ENCODE peak calls at places on chromosomes 3 and 15, in five cellular contexts. E is breast epithelium, H is K562, Z is upper lobe of left lung, G is stomach. L is an unnamed sample. For H3K4me1, the result is how much of the 10 kb centered on the place peaks cover.

GRCh38 chr3:127629462-127630403 is 748 bp downstream of the PODXL2 start:
- DNase-seq in E (no peak), H (peak), Z (peak), G (no peak), L (peak)

GRCh38 chr3:1191061-1191460 is 98.2 kb downstream of the CNTN6 start:
- DNase-seq in E (no peak), H (no peak), Z (no peak), G (no peak), L (no peak)

GRCh38 chr3:128178782-128179473 is 25.6 kb downstream of the EEFSEC start:
- DNase-seq in E (no peak), H (no peak), Z (no peak), G (no peak), L (no peak)

GRCh38 chr15:31302778-31303433 is 23.7 kb upstream of the KLF13 start:
- DNase-seq in E (peak), H (no peak), Z (no peak), G (no peak), L (no peak)

GRCh38 chr15:38672814-38673292 is 108.2 kb upstream of the RASGRP1 start:
- DNase-seq in E (no peak), H (no peak), Z (no peak), G (no peak), L (peak)

GRCh38 chr3:178223876-178224275 is 312.4 kb upstream of the KCNMB2 start:
- DNase-seq in E (no peak), H (no peak), Z (no peak), G (no peak), L (no peak)

GRCh38 chr3:149356044-149356592 is 21.3 kb downstream of the TM4SF1 start:
- DNase-seq in E (no peak), H (no peak), Z (no peak), G (no peak), L (no peak)

GRCh38 chr15:67794832-67795574 is 30.3 kb upstream of the SKOR1 start:
- DNase-seq in E (no peak), H (peak), Z (no peak), G (no peak), L (no peak)

GRCh38 chr3:107392549-107393165 is 15.4 kb downstream of the CCDC54 start:
- DNase-seq in E (no peak), H (no peak), Z (no peak), G (no peak), L (no peak)

GRCh38 chr3:17006143-17006839 is 121.5 kb downstream of the PLCL2 start:
- DNase-seq in E (no peak), H (no peak), Z (no peak), G (no peak), L (no peak)

GRCh38 chr3:151813777-151814176 is at the start of gene AADAC:
- DNase-seq in E (no peak), H (no peak), Z (no peak), G (no peak), L (no peak)

GRCh38 chr3:190941694-190942280 is 79.3 kb upstream of the GMNC start:
- DNase-seq in E (no peak), H (no peak), Z (no peak), G (no peak), L (no peak)

GRCh38 chr15:89119489-89120478 is 31.5 kb downstream of the ABHD2 start:
- DNase-seq in E (no peak), H (no peak), Z (no peak), G (no peak), L (no peak)

GRCh38 chr15:57376695-57377477 is 581 bp downstream of the CGNL1 start:
- DNase-seq in E (no peak), H (no peak), Z (no peak), G (no peak), L (no peak)

GRCh38 chr3:15206662-15207576 is 873 bp downstream of the CAPN7 start:
- DNase-seq in E (peak), H (peak), Z (no peak), G (peak), L (peak)

GRCh38 chr3:124033360-124034015 is 41.6 kb upstream of the ROPN1 start:
- DNase-seq in E (no peak), H (no peak), Z (peak), G (no peak), L (peak)

GRCh38 chr15:45428491-45428890 is 50.1 kb upstream of the GATM start:
- DNase-seq in E (no peak), H (no peak), Z (no peak), G (no peak), L (peak)

GRCh38 chr3:53083496-53083895 is 37.6 kb upstream of the SFMBT1 start:
- DNase-seq in E (peak), H (peak), Z (peak), G (no peak), L (no peak)

GRCh38 chr3:189340680-189341460 is 169.1 kb downstream of the TPRG1 start:
- DNase-seq in E (no peak), H (peak), Z (no peak), G (no peak), L (no peak)

GRCh38 chr3:65479118-65479517 is 559.6 kb downstream of the MAGI1 start:
- DNase-seq in E (no peak), H (no peak), Z (no peak), G (no peak), L (no peak)

GRCh38 chr3:20462226-20462625 is 276.2 kb upstream of the SGO1 start:
- DNase-seq in E (no peak), H (no peak), Z (no peak), G (no peak), L (no peak)

GRCh38 chr15:87816811-87817210 is 439.7 kb downstream of the NTRK3 start:
- DNase-seq in E (no peak), H (no peak), Z (no peak), G (no peak), L (no peak)

GRCh38 chr3:31561891-31562290 is 29.2 kb downstream of the STT3B start:
- DNase-seq in E (no peak), H (no peak), Z (no peak), G (no peak), L (no peak)

GRCh38 chr15:50184863-50185504 is 3.0 kb downstream of the SLC27A2 start:
- DNase-seq in E (no peak), H (no peak), Z (no peak), G (no peak), L (no peak)

GRCh38 chr3:197901626-197902025 is 48.4 kb upstream of the RPL35A start:
- DNase-seq in E (no peak), H (no peak), Z (no peak), G (no peak), L (no peak)

GRCh38 chr3:36941162-36941561 is 3.7 kb downstream of the TRANK1 start:
- DNase-seq in E (no peak), H (no peak), Z (no peak), G (no peak), L (no peak)

GRCh38 chr3:51813539-51813938 is 34.5 kb upstream of the IQCF6 start:
- DNase-seq in E (no peak), H (no peak), Z (peak), G (peak), L (no peak)

GRCh38 chr3:62229201-62229600 is 144.1 kb downstream of the FEZF2 start:
- DNase-seq in E (no peak), H (no peak), Z (no peak), G (no peak), L (no peak)

GRCh38 chr3:196670335-196670734 is 30.8 kb downstream of the NRROS start:
- DNase-seq in E (peak), H (no peak), Z (no peak), G (no peak), L (no peak)

GRCh38 chr3:193783166-193783896 is 190.3 kb downstream of the OPA1 start:
- DNase-seq in E (no peak), H (no peak), Z (no peak), G (no peak), L (no peak)

GRCh38 chr3:137764001-137764433 is at the start of gene SOX14:
- DNase-seq in E (peak), H (no peak), Z (peak), G (peak), L (peak)

GRCh38 chr15:69920232-69920631 is 177.5 kb downstream of the TLE3 start:
- DNase-seq in E (no peak), H (no peak), Z (no peak), G (no peak), L (no peak)

GRCh38 chr3:16377847-16378302 is 112.9 kb downstream of the OXNAD1 start:
- DNase-seq in E (no peak), H (peak), Z (peak), G (no peak), L (no peak)

GRCh38 chr3:165716592-165716991 is 120.6 kb downstream of the BCHE start:
- DNase-seq in E (no peak), H (no peak), Z (no peak), G (no peak), L (no peak)

GRCh38 chr3:47855461-47856383 is 52.8 kb downstream of the DHX30 start:
- DNase-seq in E (no peak), H (no peak), Z (no peak), G (no peak), L (no peak)

GRCh38 chr3:133276594-133276993 is 123.3 kb upstream of the BFSP2 start:
- DNase-seq in E (no peak), H (no peak), Z (no peak), G (no peak), L (no peak)

GRCh38 chr3:110227987-110228386 is 843.6 kb upstream of the NECTIN3 start:
- DNase-seq in E (no peak), H (no peak), Z (no peak), G (no peak), L (no peak)

GRCh38 chr3:45984331-45985312 is 11.0 kb downstream of the FYCO1 start:
- DNase-seq in E (no peak), H (no peak), Z (no peak), G (no peak), L (no peak)
- TF ChIP-seq POLR2AphosphoS5 in E (no peak), H (no peak), Z (no peak), G (peak), L (no peak)

GRCh38 chr15:25674948-25675347 is 188.2 kb downstream of the ATP10A start:
- DNase-seq in E (peak), H (no peak), Z (peak), G (no peak), L (peak)
- H3K4me1 ChIP-seq in E (under half), H (under half), Z (under half), G (under half), L (under half)

DNA sequence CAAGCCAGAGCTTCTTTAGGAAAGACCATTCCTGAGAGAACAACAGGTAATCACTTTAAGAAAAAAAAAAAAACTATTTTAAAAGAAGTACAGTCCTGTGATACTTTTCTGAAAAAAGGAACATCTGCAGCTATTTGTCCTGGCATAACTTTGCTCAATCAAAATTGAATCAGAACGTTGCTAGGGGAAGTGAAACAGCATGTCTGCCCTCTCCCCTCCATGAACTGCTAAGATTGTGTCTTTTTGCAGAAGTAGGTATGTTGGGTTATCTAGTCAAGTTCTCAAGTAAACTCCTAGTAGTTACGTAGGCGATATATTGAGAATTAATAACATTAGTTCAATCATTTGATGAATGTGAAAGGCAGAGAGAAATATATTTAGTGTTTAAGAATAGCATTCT is 1013.3 kb downstream of the TUSC7 start:
- DNase-seq in E (no peak), H (no peak), Z (no peak), G (no peak), L (no peak)
- H3K4me3 ChIP-seq in E (no peak), H (no peak), Z (no peak), G (no peak), L (no peak)

DNA sequence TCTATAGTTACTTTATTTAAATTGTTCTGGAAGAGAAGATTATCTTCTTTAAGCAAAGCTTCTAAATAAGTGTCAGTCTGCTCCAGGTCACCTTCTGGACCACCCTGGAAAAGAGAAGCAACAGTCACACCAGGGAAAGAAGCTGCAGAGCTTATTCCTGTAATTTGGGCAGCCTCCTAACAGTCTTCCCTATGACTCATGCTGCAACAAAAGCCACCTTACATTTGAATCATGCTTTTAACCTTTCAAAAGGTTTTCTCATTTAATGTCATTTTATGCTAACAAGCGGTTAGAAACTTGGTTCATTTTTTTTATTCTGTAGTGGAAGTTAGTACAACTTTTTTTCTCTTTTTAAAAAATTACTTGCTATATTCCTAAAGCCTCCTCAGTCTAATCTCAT is 5.3 kb upstream of the GUCA1C start:
- DNase-seq in E (no peak), H (no peak), Z (no peak), G (no peak), L (no peak)
- TF ChIP-seq POLR2AphosphoS5 in E (no peak), H (no peak), Z (no peak), G (no peak), L (no peak)

DNA sequence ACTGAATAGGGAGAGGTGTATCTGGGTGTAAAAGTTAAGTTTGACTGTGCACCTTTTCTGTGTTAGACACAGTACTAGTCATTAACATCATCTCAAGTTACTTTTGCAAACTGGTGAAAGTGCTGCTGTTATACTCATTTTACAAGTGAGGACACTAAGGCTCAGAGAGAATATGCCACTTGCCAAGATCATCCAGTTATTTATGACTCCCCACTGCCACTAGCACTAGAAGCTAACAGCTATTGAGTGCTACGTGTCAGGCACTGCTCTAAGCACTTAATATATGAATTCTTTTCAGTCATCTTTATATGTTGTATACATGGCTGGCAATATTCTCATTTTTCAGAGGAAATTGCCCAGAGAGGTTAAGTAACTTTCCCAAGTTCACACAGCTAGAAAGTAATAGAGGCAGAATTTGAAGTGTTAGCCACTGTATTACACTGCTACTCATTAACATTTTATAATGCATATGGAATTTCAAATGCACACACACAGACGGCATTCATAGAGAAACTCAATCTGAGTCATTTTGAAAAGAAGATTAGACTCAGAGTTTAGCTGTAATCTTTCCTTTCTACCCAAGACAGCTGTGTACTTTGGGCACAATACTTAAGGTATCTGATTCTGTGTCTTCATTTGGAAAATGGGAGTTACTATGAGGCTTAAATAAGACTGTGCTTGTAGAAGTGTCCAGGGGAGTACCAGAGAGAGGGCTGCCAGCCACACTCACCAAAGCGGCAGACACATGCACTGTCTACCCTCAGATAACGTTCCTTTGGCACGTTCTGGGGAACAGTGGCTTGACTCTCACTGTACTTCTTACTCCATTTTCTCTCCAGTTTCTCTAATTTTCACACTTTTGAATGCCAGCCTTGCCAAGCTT is 1.3 kb upstream of the MASP1 start:
- DNase-seq in E (no peak), H (no peak), Z (no peak), G (no peak), L (no peak)
- H3K4me1 ChIP-seq in E (under half), H (under half), Z (under half), G (under half), L (under half)

DNA sequence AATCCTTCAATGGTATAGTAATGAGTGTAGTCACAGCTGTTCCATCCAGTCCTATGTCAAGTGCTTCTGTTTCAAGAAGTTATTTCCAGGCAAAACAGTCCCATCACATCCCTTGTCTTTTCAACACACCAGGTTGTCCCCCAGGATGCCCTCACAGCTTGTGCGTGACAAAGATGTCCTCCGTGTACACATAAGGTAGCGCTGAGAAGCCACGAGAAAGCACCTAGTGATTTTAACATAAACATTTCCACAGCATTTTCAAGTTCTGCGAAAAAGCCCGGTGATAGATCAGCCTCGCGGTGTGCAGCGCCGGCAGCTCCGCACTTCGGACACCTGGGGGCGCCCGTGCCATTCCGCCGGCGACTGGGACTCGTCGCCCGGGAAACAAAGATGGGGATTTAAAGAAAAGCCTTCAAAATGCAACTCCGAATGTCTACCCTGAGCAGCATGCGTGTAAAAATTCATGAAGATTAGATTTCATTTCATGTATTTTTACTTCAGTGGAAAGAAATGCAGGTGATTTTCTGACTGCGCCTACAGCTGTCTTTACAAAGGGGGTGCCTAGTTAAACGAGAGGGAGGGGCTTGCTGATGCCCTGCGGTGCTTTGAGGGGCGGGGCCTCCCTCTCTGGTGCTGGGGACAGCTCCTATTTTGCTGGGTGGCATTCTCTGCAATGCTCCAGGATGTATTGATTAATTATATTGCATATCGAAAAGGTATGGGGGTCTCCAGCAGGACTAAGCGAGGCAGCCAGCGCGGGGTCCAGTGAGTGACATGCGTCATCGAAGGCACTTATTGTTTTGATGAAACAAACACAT is 49.9 kb downstream of the KY start:
- DNase-seq in E (no peak), H (peak), Z (peak), G (peak), L (peak)
- H3K4me3 ChIP-seq in E (no peak), H (no peak), Z (no peak), G (peak), L (no peak)

GRCh38 chr15:25684521-25685215 is 178.5 kb downstream of the ATP10A start:
- DNase-seq in E (no peak), H (peak), Z (no peak), G (no peak), L (no peak)
- TF ChIP-seq POLR2AphosphoS5 in E (peak), H (no peak), Z (peak), G (peak), L (no peak)

GRCh38 chr15:74399100-74399499 is 31.7 kb upstream of the CYP11A1 start:
- DNase-seq in E (no peak), H (no peak), Z (no peak), G (no peak), L (no peak)
- H3K4me1 ChIP-seq in E (under half), H (half or more), Z (under half), G (under half), L (under half)

L was measured in transverse colon.